ENCODE peak calls at places on chromosomes 12 and 14, in four cellular contexts. O, S, M and N are unnamed samples.

GRCh38 chr14:98189521-98189920 is 1082.5 kb downstream of the BCL11B start:
- DNase-seq in O (no peak), S (no peak), M (no peak), N (no peak)

GRCh38 chr12:28390716-28391452 is 200.6 kb downstream of the CCDC91 start:
- DNase-seq in S (no peak), M (peak; percentile 78), O (no peak), N (no peak)

GRCh38 chr14:50061664-50062437 is 54.5 kb downstream of the VCPKMT start:
- DNase-seq in M (peak; percentile 41), S (peak; percentile 12), O (peak; percentile 76), N (no peak)

GRCh38 chr14:71665781-71666180 is 266.4 kb upstream of the RGS6 start:
- DNase-seq in O (no peak), M (peak; percentile 37), S (no peak), N (no peak)

GRCh38 chr12:107238276-107238675 is 144.9 kb upstream of the CRY1 start:
- DNase-seq in S (no peak), O (no peak), M (no peak), N (no peak)

GRCh38 chr12:104589215-104589614 is 132.5 kb downstream of the CHST11 start:
- DNase-seq in S (no peak), M (no peak), O (no peak), N (no peak)

GRCh38 chr14:40365305-40365704 is 933.1 kb upstream of the FBXO33 start:
- DNase-seq in M (no peak), O (no peak), S (no peak), N (no peak)

GRCh38 chr14:98689936-98690335 is 582.1 kb downstream of the BCL11B start:
- DNase-seq in S (no peak), M (no peak), O (no peak), N (no peak)

GRCh38 chr12:121810234-121810817 is 6.5 kb downstream of the SETD1B start:
- DNase-seq in M (no peak), O (no peak), S (no peak), N (no peak)

GRCh38 chr12:43762596-43762995 is 3.8 kb downstream of the IRAK4 start:
- DNase-seq in S (no peak), M (no peak), O (no peak), N (no peak)

GRCh38 chr12:123633379-123634141 is at the start of the genes EIF2B1 and GTF2H3:
- DNase-seq in O (peak; percentile 97), M (peak; percentile 97), S (peak; percentile 97), N (peak; percentile 95)

GRCh38 chr12:107207931-107208515 is 114.7 kb upstream of the CRY1 start:
- DNase-seq in S (no peak), O (no peak), M (no peak), N (no peak)

GRCh38 chr12:94643585-94643984 is 6.8 kb downstream of the TMCC3 start:
- DNase-seq in M (peak; percentile 25), O (no peak), S (no peak), N (no peak)

GRCh38 chr14:104317975-104318557 is 179.7 kb downstream of the KIF26A start:
- DNase-seq in O (no peak), S (no peak), M (no peak), N (no peak)

GRCh38 chr12:108605000-108605689 is 7.3 kb upstream of the TMEM119 start:
- DNase-seq in S (no peak), O (no peak), M (no peak), N (no peak)

GRCh38 chr12:69821441-69822204 is 3.4 kb upstream of the MYRFL start:
- DNase-seq in S (peak; percentile 53), M (peak; percentile 87), O (no peak), N (no peak)

GRCh38 chr14:24298892-24299254 is 707 bp downstream of the DHRS1 start:
- DNase-seq in O (no peak), M (peak; percentile 27), S (peak; percentile 91), N (no peak)

GRCh38 chr12:67426067-67426466 is 156.9 kb downstream of the CAND1 start:
- DNase-seq in S (no peak), O (no peak), M (peak; percentile 82), N (no peak)

GRCh38 chr14:50321009-50321660 is 9.0 kb downstream of the DMAC2L start:
- DNase-seq in O (no peak), M (peak; percentile 96), S (peak; percentile 84), N (peak; percentile 74)

GRCh38 chr14:96602186-96602585 is 100.0 kb downstream of the PAPOLA start:
- DNase-seq in O (no peak), M (no peak), S (no peak), N (no peak)

GRCh38 chr12:11666651-11667050 is 17.2 kb downstream of the ETV6 start:
- DNase-seq in O (no peak), S (no peak), M (no peak), N (no peak)

GRCh38 chr12:12880537-12880936 is 10.8 kb upstream of the GPRC5A start:
- DNase-seq in S (no peak), M (no peak), O (no peak), N (no peak)

GRCh38 chr14:32400480-32400879 is 71.4 kb downstream of the AKAP6 start:
- DNase-seq in O (no peak), S (no peak), M (no peak), N (no peak)

GRCh38 chr14:44180975-44181374 is 326.1 kb downstream of the FSCB start:
- DNase-seq in M (peak; percentile 20), O (no peak), S (no peak), N (no peak)

GRCh38 chr14:25108959-25109358 is 59.0 kb upstream of the STXBP6 start:
- DNase-seq in S (no peak), M (peak; percentile 66), O (no peak), N (no peak)

GRCh38 chr12:49200882-49201594 is 12.2 kb upstream of the TUBA1A start:
- DNase-seq in S (peak; percentile 55), O (no peak), M (peak; percentile 92), N (no peak)

GRCh38 chr12:122159879-122160278 is 14.1 kb downstream of the IL31 start:
- DNase-seq in S (no peak), O (no peak), M (no peak), N (no peak)

GRCh38 chr14:76926521-76927251 is 100.5 kb downstream of the LRRC74A start:
- DNase-seq in O (peak; percentile 77), S (no peak), M (peak; percentile 79), N (peak; percentile 84)

GRCh38 chr14:103699901-103700752 is 15.1 kb downstream of the XRCC3 start:
- DNase-seq in O (peak; percentile 61), M (no peak), S (no peak), N (no peak)

GRCh38 chr12:53103860-53104305 is 597 bp downstream of the SOAT2 start:
- DNase-seq in S (no peak), O (no peak), M (no peak), N (no peak)

GRCh38 chr12:28415755-28416154 is 225.5 kb downstream of the CCDC91 start:
- DNase-seq in S (no peak), M (peak; percentile 73), O (no peak), N (no peak)

GRCh38 chr12:124332068-124332672 is 37.3 kb downstream of the RFLNA start:
- DNase-seq in O (no peak), M (no peak), S (no peak), N (no peak)

GRCh38 chr12:121800694-121801600 is 2.9 kb upstream of the SETD1B start:
- DNase-seq in M (peak; percentile 89), O (peak; percentile 91), S (no peak), N (peak; percentile 83)

GRCh38 chr12:85575115-85576096 is 260.8 kb downstream of the RASSF9 start:
- DNase-seq in M (peak; percentile 80), O (peak; percentile 19), S (peak; percentile 63), N (no peak)

GRCh38 chr12:89657090-89657489 is 51.5 kb downstream of the ATP2B1 start:
- DNase-seq in S (no peak), M (no peak), O (no peak), N (no peak)

GRCh38 chr12:105899589-105899988 is 239.2 kb downstream of the NUAK1 start:
- DNase-seq in S (no peak), O (no peak), M (peak; percentile 20), N (no peak)

GRCh38 chr14:58151264-58151700 is 731 bp downstream of the ARMH4 start:
- DNase-seq in M (peak; percentile 17), S (no peak), O (no peak), N (no peak)
- H3K27ac ChIP-seq in M (peak overlapping the region; percentile 77), S (no peak overlapping the region), O (peak overlapping the region; percentile 64), N (peak overlapping the region; percentile 50)

DNA sequence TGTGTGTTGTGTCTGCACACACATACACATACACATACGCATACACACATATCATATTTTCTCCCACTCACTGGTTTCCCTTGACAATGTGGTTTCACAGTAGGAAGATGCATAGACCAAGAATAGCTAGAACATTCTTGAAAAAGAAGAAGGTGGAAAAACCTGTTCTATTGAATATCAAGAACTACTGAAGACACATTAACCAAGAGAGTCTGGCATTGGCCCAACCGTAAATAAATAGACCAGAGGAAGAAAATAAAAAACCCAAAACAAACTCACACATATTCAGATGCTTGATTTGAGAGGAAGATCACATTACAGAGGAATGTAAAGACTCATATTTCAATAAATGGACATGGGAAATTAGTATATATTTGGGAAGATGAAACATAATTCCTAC is 311.3 kb downstream of the FOXG1 start:
- DNase-seq in O (no peak), S (no peak), M (no peak), N (no peak)
- H3K27ac ChIP-seq in O (no peak overlapping the region), S (no peak overlapping the region), M (no peak overlapping the region), N (no peak overlapping the region)

GRCh38 chr12:4956054-4956453 is 46.3 kb downstream of the KCNA1 start:
- DNase-seq in O (no peak), M (peak; percentile 46), S (no peak), N (no peak)
- H3K27ac ChIP-seq in O (no peak overlapping the region), M (no peak overlapping the region), S (no peak overlapping the region), N (no peak overlapping the region)

GRCh38 chr14:37566811-37567371 is 28.2 kb downstream of the FOXA1 start:
- DNase-seq in S (no peak), M (peak; percentile 61), O (no peak), N (no peak)

GRCh38 chr14:37571391-37571790 is 23.7 kb downstream of the FOXA1 start:
- DNase-seq in O (no peak), S (no peak), M (no peak), N (no peak)

GRCh38 chr14:37569729-37570128 is 25.3 kb downstream of the FOXA1 start:
- DNase-seq in M (no peak), O (no peak), S (no peak), N (no peak)

GRCh38 chr14:37563189-37563588 is 31.9 kb downstream of the FOXA1 start:
- DNase-seq in S (no peak), O (no peak), M (no peak), N (no peak)

GRCh38 chr14:37565550-37565949 is 29.5 kb downstream of the FOXA1 start:
- DNase-seq in M (no peak), S (no peak), O (no peak), N (no peak)
- H3K27ac ChIP-seq in M (no peak overlapping the region), S (no peak overlapping the region), O (no peak overlapping the region), N (no peak overlapping the region)

DNA sequence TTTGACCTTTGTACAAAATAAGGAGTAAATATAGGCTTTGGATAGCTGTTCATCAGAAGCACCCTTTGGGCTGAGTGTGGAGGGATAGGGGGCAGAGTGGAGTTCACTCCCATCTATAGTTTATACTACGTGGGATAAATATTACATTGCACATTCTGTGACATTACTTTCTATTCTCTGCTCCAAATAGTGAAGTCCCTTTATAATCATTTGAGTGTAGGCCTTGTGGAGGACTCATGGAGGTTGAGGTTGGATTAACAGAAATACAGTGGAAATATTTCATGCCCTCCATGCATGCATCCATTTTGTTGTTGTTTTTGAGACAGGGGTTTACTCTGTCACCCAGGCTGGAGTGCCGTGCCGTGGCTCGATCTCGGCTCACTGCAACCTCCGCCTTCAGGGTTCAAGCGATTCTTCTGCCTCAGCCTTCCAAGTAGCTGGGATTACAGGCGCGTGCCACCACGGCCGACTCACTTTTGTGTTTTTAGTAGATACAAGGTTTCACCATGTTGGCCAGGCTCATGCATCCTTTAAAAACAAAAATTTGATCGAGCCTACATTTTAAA is 1.4 kb downstream of the CHPT1 start:
- DNase-seq in O (no peak), S (peak; percentile 12), M (peak; percentile 13), N (no peak)
- H3K27ac ChIP-seq in O (peak overlapping the region; percentile 92), S (no peak overlapping the region), M (no peak overlapping the region), N (peak overlapping the region; percentile 92)